ENCODE peak calls at places on chromosomes 2 and 18, in eight cellular contexts. F, Z, U, Q, G, V, O and M are unnamed samples.

GRCh38 chr2:238425505-238425978 is 1.2 kb upstream of the ASB1 start:
- DNase-seq in G (no peak), O (no peak), F (no peak), V (no peak), Z (no peak), U (no peak), Q (no peak), M (no peak)

GRCh38 chr18:26545335-26545734 is 3.0 kb downstream of the KCTD1 start:
- DNase-seq in Z (no peak), V (no peak), F (no peak), U (no peak), O (no peak), G (no peak), Q (no peak), M (peak)

GRCh38 chr2:160918909-160919503 is 241.2 kb upstream of the TANK start:
- DNase-seq in F (peak), V (no peak), Q (peak), U (peak), O (peak), G (peak), Z (peak), M (peak)

GRCh38 chr2:73091164-73091563 is 19.7 kb upstream of the SFXN5 start:
- DNase-seq in Q (no peak), F (no peak), G (peak), O (no peak), Z (no peak), U (no peak), V (no peak), M (peak)

GRCh38 chr2:120629241-120629895 is 106.3 kb upstream of the GLI2 start:
- DNase-seq in Z (peak), F (peak), U (peak), Q (no peak), O (no peak), G (no peak), V (peak), M (peak)

GRCh38 chr2:13193900-13194299 is 477.2 kb downstream of the TRIB2 start:
- DNase-seq in O (peak), U (no peak), F (no peak), Z (no peak), Q (peak), G (peak), V (no peak), M (no peak)

GRCh38 chr2:162403884-162404283 is 60.0 kb downstream of the GCA start:
- DNase-seq in Q (no peak), V (no peak), U (no peak), Z (no peak), G (no peak), F (no peak), O (no peak), M (no peak)

GRCh38 chr2:107197601-107198000 is 311.6 kb upstream of the ST6GAL2 start:
- DNase-seq in U (no peak), Z (no peak), Q (no peak), O (peak), F (no peak), V (no peak), G (no peak), M (no peak)

GRCh38 chr2:210955591-210955990 is 399.2 kb downstream of the CPS1 start:
- DNase-seq in F (no peak), G (no peak), O (no peak), U (no peak), Z (no peak), Q (no peak), V (no peak), M (no peak)

GRCh38 chr2:204452464-204453023 is 92.7 kb upstream of the PARD3B start:
- DNase-seq in F (no peak), Z (no peak), O (no peak), V (no peak), U (peak), G (peak), Q (no peak), M (peak)

GRCh38 chr2:23249348-23249747 is 135.6 kb upstream of the KLHL29 start:
- DNase-seq in Q (no peak), U (no peak), V (no peak), G (no peak), O (no peak), Z (no peak), F (no peak), M (no peak)

GRCh38 chr2:28276076-28276618 is 116.5 kb upstream of the FOSL2 start:
- DNase-seq in O (no peak), F (no peak), Z (no peak), U (no peak), V (no peak), Q (peak), G (no peak), M (peak)

GRCh38 chr18:58257461-58257860 is 213.4 kb downstream of the NEDD4L start:
- DNase-seq in Z (no peak), F (no peak), G (no peak), U (no peak), O (no peak), Q (peak), V (no peak), M (no peak)

GRCh38 chr2:205885492-205886099 is 200.4 kb downstream of the INO80D start:
- DNase-seq in V (peak), Q (peak), G (peak), U (peak), O (peak), Z (peak), F (peak), M (peak)

GRCh38 chr2:158990397-158991209 is 22.2 kb downstream of the TANC1 start:
- DNase-seq in Z (no peak), V (no peak), U (no peak), Q (no peak), G (no peak), O (no peak), F (no peak), M (peak)

GRCh38 chr2:205408690-205409089 is 273.6 kb upstream of the NRP2 start:
- DNase-seq in Z (no peak), O (no peak), G (no peak), F (no peak), U (no peak), Q (no peak), V (no peak), M (no peak)

GRCh38 chr2:26561918-26562810 is 79.0 kb downstream of the CIB4 start:
- DNase-seq in Q (no peak), V (no peak), U (peak), O (no peak), G (no peak), F (peak), Z (peak), M (no peak)

GRCh38 chr18:75211721-75212625 is 1.4 kb downstream of the TSHZ1 start:
- DNase-seq in U (peak), Q (peak), G (peak), O (no peak), Z (no peak), F (peak), V (peak), M (peak)

GRCh38 chr2:38013158-38013752 is 62.7 kb downstream of the CYP1B1 start:
- DNase-seq in U (no peak), G (no peak), V (no peak), Z (no peak), O (no peak), F (no peak), Q (no peak), M (no peak)

GRCh38 chr2:136319227-136319626 is 201.3 kb upstream of the CXCR4 start:
- DNase-seq in V (no peak), O (no peak), Q (no peak), U (no peak), F (no peak), Z (no peak), G (peak), M (peak)

GRCh38 chr2:205892141-205893064 is 193.6 kb downstream of the INO80D start:
- DNase-seq in O (peak), U (no peak), V (peak), F (no peak), Q (no peak), G (peak), Z (no peak), M (no peak)

GRCh38 chr2:101080214-101081068 is 70.7 kb downstream of the TBC1D8 start:
- DNase-seq in Z (no peak), G (no peak), U (no peak), V (no peak), F (no peak), Q (no peak), O (no peak), M (no peak)

GRCh38 chr2:154724194-154724797 is 25.8 kb downstream of the KCNJ3 start:
- DNase-seq in O (no peak), Z (no peak), V (no peak), Q (no peak), U (no peak), G (no peak), F (no peak), M (no peak)

GRCh38 chr18:74534150-74534969 is at the start of gene CNDP1:
- DNase-seq in V (no peak), Q (no peak), F (peak), O (no peak), U (no peak), Z (peak), G (peak), M (peak)

GRCh38 chr2:96265349-96265839 is 403 bp downstream of the TMEM127 start:
- DNase-seq in V (peak), Q (peak), Z (peak), O (no peak), U (no peak), G (peak), F (no peak), M (peak)

GRCh38 chr18:61926532-61926931 is 33.7 kb upstream of the RNF152 start:
- DNase-seq in O (no peak), U (no peak), Q (no peak), V (no peak), F (no peak), Z (no peak), G (no peak), M (no peak)

GRCh38 chr2:16652296-16653082 is 13.1 kb downstream of the CYRIA start:
- DNase-seq in Z (no peak), O (no peak), G (no peak), F (no peak), Q (no peak), V (no peak), U (no peak), M (no peak)

GRCh38 chr2:141392517-141393213 is 738.2 kb downstream of the LRP1B start:
- DNase-seq in U (no peak), Q (no peak), F (no peak), O (no peak), G (no peak), V (no peak), Z (no peak), M (peak)

GRCh38 chr18:250685-251084 is 17.2 kb downstream of the THOC1 start:
- DNase-seq in Z (no peak), U (no peak), G (no peak), F (no peak), Q (no peak), O (peak), V (no peak), M (no peak)

GRCh38 chr18:32208012-32208411 is 18.2 kb downstream of the MEP1B start:
- DNase-seq in Z (no peak), U (no peak), Q (no peak), F (no peak), G (no peak), V (no peak), O (no peak), M (no peak)

GRCh38 chr2:121804997-121805766 is 49.7 kb downstream of the TSN start:
- DNase-seq in F (no peak), V (no peak), G (no peak), U (no peak), O (no peak), Z (no peak), Q (no peak), M (no peak)

GRCh38 chr2:45826889-45827635 is 175.6 kb downstream of the PRKCE start:
- DNase-seq in Z (peak), Q (no peak), U (no peak), O (no peak), G (no peak), F (no peak), V (no peak), M (peak)

GRCh38 chr18:13551305-13551603 is 175.1 kb downstream of the FAM210A start:
- DNase-seq in G (no peak), U (no peak), Q (no peak), F (no peak), Z (no peak), O (no peak), V (no peak), M (peak)

GRCh38 chr2:59888015-59888414 is 665.4 kb downstream of the BCL11A start:
- DNase-seq in G (no peak), U (no peak), O (no peak), Z (no peak), Q (peak), V (no peak), F (no peak), M (peak)

GRCh38 chr2:211823886-211824479 is 714.6 kb downstream of the ERBB4 start:
- DNase-seq in F (no peak), G (no peak), O (no peak), V (no peak), U (no peak), Z (no peak), Q (no peak), M (no peak)

GRCh38 chr2:16548036-16548435 is 117.6 kb downstream of the CYRIA start:
- DNase-seq in V (no peak), F (no peak), G (no peak), Z (no peak), O (no peak), U (no peak), Q (no peak), M (no peak)

GRCh38 chr2:207409525-207409924 is 120.2 kb upstream of the CREB1 start:
- DNase-seq in G (no peak), Q (no peak), Z (no peak), U (no peak), V (no peak), F (no peak), O (peak), M (no peak)

GRCh38 chr2:226581661-226582060 is 218.0 kb downstream of the IRS1 start:
- DNase-seq in F (no peak), G (no peak), V (no peak), Z (no peak), Q (no peak), O (no peak), U (no peak), M (no peak)